ENCODE peak calls at places on chromosomes 2 and 18, in nine cellular contexts. One of them, this sample, is unnamed.

GRCh38 chr2:228828397-228828796 is 442.7 kb downstream of the PID1 start:
- DNase-seq in activated CD4-positive, CD25-positive, alpha-beta regulatory T cell: no peak
- DNase-seq in fibroblast of villous mesenchyme: no peak
- DNase-seq in GM03348: no peak
- DNase-seq in mucosa of descending colon: no peak
- DNase-seq in choroid plexus epithelial cell: no peak
- DNase-seq in right cardiac atrium: no peak
- DNase-seq in cardiac muscle cell: no peak
- DNase-seq in Kasumi-1: no peak
- DNase-seq in this sample: no peak

GRCh38 chr2:224025874-224026273 is 13.2 kb downstream of the SERPINE2 start:
- DNase-seq in cardiac muscle cell: no peak
- DNase-seq in fibroblast of villous mesenchyme: peak; percentile 18
- DNase-seq in activated CD4-positive, CD25-positive, alpha-beta regulatory T cell: peak; percentile 9
- DNase-seq in GM03348: no peak
- DNase-seq in right cardiac atrium: no peak
- DNase-seq in Kasumi-1: peak; percentile 94
- DNase-seq in mucosa of descending colon: no peak
- DNase-seq in choroid plexus epithelial cell: no peak
- DNase-seq in this sample: no peak

GRCh38 chr2:205130111-205130829 is 552.0 kb upstream of the NRP2 start:
- DNase-seq in cardiac muscle cell: no peak
- DNase-seq in fibroblast of villous mesenchyme: no peak
- DNase-seq in Kasumi-1: no peak
- DNase-seq in GM03348: peak; percentile 11
- DNase-seq in right cardiac atrium: no peak
- DNase-seq in choroid plexus epithelial cell: peak; percentile 8
- DNase-seq in activated CD4-positive, CD25-positive, alpha-beta regulatory T cell: no peak
- DNase-seq in mucosa of descending colon: no peak
- DNase-seq in this sample: no peak

GRCh38 chr2:11858883-11859282 is 112.5 kb downstream of the LPIN1 start:
- DNase-seq in Kasumi-1: peak; percentile 10
- DNase-seq in GM03348: no peak
- DNase-seq in right cardiac atrium: no peak
- DNase-seq in fibroblast of villous mesenchyme: no peak
- DNase-seq in activated CD4-positive, CD25-positive, alpha-beta regulatory T cell: no peak
- DNase-seq in choroid plexus epithelial cell: no peak
- DNase-seq in cardiac muscle cell: no peak
- DNase-seq in mucosa of descending colon: no peak
- DNase-seq in this sample: no peak

GRCh38 chr18:77899972-77900754 is 650.5 kb downstream of the GALR1 start:
- DNase-seq in fibroblast of villous mesenchyme: peak; percentile 5
- DNase-seq in activated CD4-positive, CD25-positive, alpha-beta regulatory T cell: peak; percentile 5
- DNase-seq in cardiac muscle cell: peak; percentile 81
- DNase-seq in Kasumi-1: peak; percentile 60
- DNase-seq in GM03348: peak; percentile 88
- DNase-seq in right cardiac atrium: peak; percentile 71
- DNase-seq in choroid plexus epithelial cell: peak; percentile 47
- DNase-seq in mucosa of descending colon: peak; percentile 39
- DNase-seq in this sample: peak; percentile 33

GRCh38 chr18:73987247-73987980 is 160.2 kb downstream of the FBXO15 start:
- DNase-seq in fibroblast of villous mesenchyme: no peak
- DNase-seq in mucosa of descending colon: no peak
- DNase-seq in GM03348: no peak
- DNase-seq in cardiac muscle cell: no peak
- DNase-seq in choroid plexus epithelial cell: peak; percentile 21
- DNase-seq in right cardiac atrium: no peak
- DNase-seq in activated CD4-positive, CD25-positive, alpha-beta regulatory T cell: no peak
- DNase-seq in Kasumi-1: no peak
- DNase-seq in this sample: no peak

GRCh38 chr18:13388586-13389490 is 170.3 kb downstream of the LDLRAD4 start:
- DNase-seq in mucosa of descending colon: no peak
- DNase-seq in cardiac muscle cell: no peak
- DNase-seq in activated CD4-positive, CD25-positive, alpha-beta regulatory T cell: no peak
- DNase-seq in choroid plexus epithelial cell: no peak
- DNase-seq in fibroblast of villous mesenchyme: no peak
- DNase-seq in GM03348: no peak
- DNase-seq in right cardiac atrium: no peak
- DNase-seq in Kasumi-1: no peak
- DNase-seq in this sample: no peak

GRCh38 chr2:43343573-43344304 is 117.3 kb upstream of the ZFP36L2 start:
- DNase-seq in cardiac muscle cell: peak; percentile 41
- DNase-seq in activated CD4-positive, CD25-positive, alpha-beta regulatory T cell: no peak
- DNase-seq in choroid plexus epithelial cell: peak; percentile 95
- DNase-seq in right cardiac atrium: peak; percentile 79
- DNase-seq in Kasumi-1: no peak
- DNase-seq in GM03348: peak; percentile 78
- DNase-seq in fibroblast of villous mesenchyme: peak; percentile 92
- DNase-seq in mucosa of descending colon: no peak
- DNase-seq in this sample: no peak

GRCh38 chr2:53036196-53036595 is 731.4 kb upstream of the CHAC2 start:
- DNase-seq in Kasumi-1: no peak
- DNase-seq in GM03348: peak; percentile 47
- DNase-seq in right cardiac atrium: no peak
- DNase-seq in cardiac muscle cell: no peak
- DNase-seq in fibroblast of villous mesenchyme: peak; percentile 86
- DNase-seq in choroid plexus epithelial cell: peak; percentile 25
- DNase-seq in mucosa of descending colon: no peak
- DNase-seq in activated CD4-positive, CD25-positive, alpha-beta regulatory T cell: no peak
- DNase-seq in this sample: no peak

GRCh38 chr2:170013802-170014551 is 164.0 kb upstream of the MYO3B start:
- DNase-seq in GM03348: no peak
- DNase-seq in Kasumi-1: no peak
- DNase-seq in activated CD4-positive, CD25-positive, alpha-beta regulatory T cell: no peak
- DNase-seq in choroid plexus epithelial cell: peak; percentile 30
- DNase-seq in mucosa of descending colon: no peak
- DNase-seq in cardiac muscle cell: peak; percentile 88
- DNase-seq in right cardiac atrium: no peak
- DNase-seq in fibroblast of villous mesenchyme: peak; percentile 53
- DNase-seq in this sample: no peak

GRCh38 chr2:132608222-132608795 is 61.7 kb downstream of the LYPD1 start:
- DNase-seq in choroid plexus epithelial cell: no peak
- DNase-seq in GM03348: no peak
- DNase-seq in mucosa of descending colon: no peak
- DNase-seq in Kasumi-1: no peak
- DNase-seq in fibroblast of villous mesenchyme: no peak
- DNase-seq in cardiac muscle cell: no peak
- DNase-seq in right cardiac atrium: no peak
- DNase-seq in activated CD4-positive, CD25-positive, alpha-beta regulatory T cell: no peak
- DNase-seq in this sample: no peak

GRCh38 chr2:232537499-232537898 is 2.0 kb upstream of the CHRNG start:
- DNase-seq in mucosa of descending colon: no peak
- DNase-seq in activated CD4-positive, CD25-positive, alpha-beta regulatory T cell: no peak
- DNase-seq in cardiac muscle cell: no peak
- DNase-seq in choroid plexus epithelial cell: no peak
- DNase-seq in GM03348: no peak
- DNase-seq in fibroblast of villous mesenchyme: no peak
- DNase-seq in right cardiac atrium: peak; percentile 69
- DNase-seq in Kasumi-1: no peak
- DNase-seq in this sample: no peak

GRCh38 chr2:186459009-186459408 is 27.1 kb upstream of the ZC3H15 start:
- DNase-seq in choroid plexus epithelial cell: peak; percentile 55
- DNase-seq in GM03348: no peak
- DNase-seq in activated CD4-positive, CD25-positive, alpha-beta regulatory T cell: no peak
- DNase-seq in mucosa of descending colon: no peak
- DNase-seq in Kasumi-1: peak; percentile 75
- DNase-seq in right cardiac atrium: no peak
- DNase-seq in fibroblast of villous mesenchyme: peak; percentile 15
- DNase-seq in cardiac muscle cell: no peak
- DNase-seq in this sample: no peak

GRCh38 chr2:29527947-29528346 is 393.4 kb downstream of the ALK start:
- DNase-seq in activated CD4-positive, CD25-positive, alpha-beta regulatory T cell: no peak
- DNase-seq in choroid plexus epithelial cell: peak; percentile 38
- DNase-seq in Kasumi-1: no peak
- DNase-seq in fibroblast of villous mesenchyme: no peak
- DNase-seq in mucosa of descending colon: no peak
- DNase-seq in cardiac muscle cell: peak; percentile 33
- DNase-seq in GM03348: no peak
- DNase-seq in right cardiac atrium: no peak
- DNase-seq in this sample: no peak

GRCh38 chr2:141925511-141925910 is 205.3 kb downstream of the LRP1B start:
- DNase-seq in fibroblast of villous mesenchyme: no peak
- DNase-seq in activated CD4-positive, CD25-positive, alpha-beta regulatory T cell: no peak
- DNase-seq in Kasumi-1: no peak
- DNase-seq in cardiac muscle cell: no peak
- DNase-seq in mucosa of descending colon: no peak
- DNase-seq in choroid plexus epithelial cell: no peak
- DNase-seq in GM03348: no peak
- DNase-seq in right cardiac atrium: no peak
- DNase-seq in this sample: no peak

GRCh38 chr2:34254272-34254882 is 655.3 kb upstream of the FAM98A start:
- DNase-seq in choroid plexus epithelial cell: no peak
- DNase-seq in activated CD4-positive, CD25-positive, alpha-beta regulatory T cell: no peak
- DNase-seq in Kasumi-1: no peak
- DNase-seq in GM03348: no peak
- DNase-seq in mucosa of descending colon: no peak
- DNase-seq in right cardiac atrium: no peak
- DNase-seq in fibroblast of villous mesenchyme: no peak
- DNase-seq in cardiac muscle cell: no peak
- DNase-seq in this sample: no peak

GRCh38 chr2:53880756-53881155 is 21.0 kb upstream of the GPR75 start:
- DNase-seq in right cardiac atrium: no peak
- DNase-seq in Kasumi-1: no peak
- DNase-seq in mucosa of descending colon: no peak
- DNase-seq in cardiac muscle cell: no peak
- DNase-seq in fibroblast of villous mesenchyme: peak; percentile 34
- DNase-seq in activated CD4-positive, CD25-positive, alpha-beta regulatory T cell: no peak
- DNase-seq in choroid plexus epithelial cell: peak; percentile 71
- DNase-seq in GM03348: peak; percentile 76
- DNase-seq in this sample: no peak

GRCh38 chr18:78754311-78755043 is 225.1 kb upstream of the SALL3 start:
- DNase-seq in right cardiac atrium: no peak
- DNase-seq in mucosa of descending colon: no peak
- DNase-seq in Kasumi-1: no peak
- DNase-seq in choroid plexus epithelial cell: no peak
- DNase-seq in GM03348: no peak
- DNase-seq in cardiac muscle cell: no peak
- DNase-seq in fibroblast of villous mesenchyme: no peak
- DNase-seq in activated CD4-positive, CD25-positive, alpha-beta regulatory T cell: no peak
- DNase-seq in this sample: no peak

GRCh38 chr2:15860760-15861159 is 79.6 kb upstream of the MYCN start:
- DNase-seq in Kasumi-1: no peak
- DNase-seq in choroid plexus epithelial cell: no peak
- DNase-seq in activated CD4-positive, CD25-positive, alpha-beta regulatory T cell: no peak
- DNase-seq in cardiac muscle cell: no peak
- DNase-seq in right cardiac atrium: no peak
- DNase-seq in mucosa of descending colon: no peak
- DNase-seq in fibroblast of villous mesenchyme: no peak
- DNase-seq in GM03348: no peak
- DNase-seq in this sample: no peak

GRCh38 chr2:230989731-230990130 is 6.2 kb upstream of the SPATA3 start:
- DNase-seq in mucosa of descending colon: no peak
- DNase-seq in cardiac muscle cell: no peak
- DNase-seq in GM03348: no peak
- DNase-seq in right cardiac atrium: no peak
- DNase-seq in Kasumi-1: no peak
- DNase-seq in activated CD4-positive, CD25-positive, alpha-beta regulatory T cell: no peak
- DNase-seq in choroid plexus epithelial cell: no peak
- DNase-seq in fibroblast of villous mesenchyme: no peak
- DNase-seq in this sample: no peak

GRCh38 chr2:113757059-113757657 is 716 bp upstream of the SLC35F5 start:
- DNase-seq in activated CD4-positive, CD25-positive, alpha-beta regulatory T cell: no peak
- DNase-seq in GM03348: no peak
- DNase-seq in cardiac muscle cell: no peak
- DNase-seq in fibroblast of villous mesenchyme: no peak
- DNase-seq in Kasumi-1: no peak
- DNase-seq in choroid plexus epithelial cell: no peak
- DNase-seq in mucosa of descending colon: peak; percentile 52
- DNase-seq in right cardiac atrium: no peak
- DNase-seq in this sample: peak; percentile 4

GRCh38 chr2:86280191-86280667 is 57.2 kb downstream of the REEP1 start:
- DNase-seq in right cardiac atrium: no peak
- DNase-seq in Kasumi-1: no peak
- DNase-seq in mucosa of descending colon: no peak
- DNase-seq in choroid plexus epithelial cell: no peak
- DNase-seq in activated CD4-positive, CD25-positive, alpha-beta regulatory T cell: no peak
- DNase-seq in GM03348: no peak
- DNase-seq in cardiac muscle cell: no peak
- DNase-seq in fibroblast of villous mesenchyme: no peak
- DNase-seq in this sample: no peak

GRCh38 chr2:119638891-119639539 is 40.0 kb upstream of the TMEM177 start:
- DNase-seq in Kasumi-1: no peak
- DNase-seq in choroid plexus epithelial cell: peak; percentile 85
- DNase-seq in right cardiac atrium: no peak
- DNase-seq in cardiac muscle cell: peak; percentile 55
- DNase-seq in activated CD4-positive, CD25-positive, alpha-beta regulatory T cell: no peak
- DNase-seq in mucosa of descending colon: no peak
- DNase-seq in GM03348: no peak
- DNase-seq in fibroblast of villous mesenchyme: no peak
- DNase-seq in this sample: no peak

GRCh38 chr2:127078028-127078427 is 28.9 kb downstream of the BIN1 start:
- DNase-seq in right cardiac atrium: no peak
- DNase-seq in fibroblast of villous mesenchyme: no peak
- DNase-seq in choroid plexus epithelial cell: no peak
- DNase-seq in mucosa of descending colon: no peak
- DNase-seq in activated CD4-positive, CD25-positive, alpha-beta regulatory T cell: no peak
- DNase-seq in GM03348: no peak
- DNase-seq in Kasumi-1: no peak
- DNase-seq in cardiac muscle cell: no peak
- DNase-seq in this sample: no peak

GRCh38 chr2:56587456-56587855 is 403.7 kb downstream of the CCDC85A start:
- DNase-seq in choroid plexus epithelial cell: no peak
- DNase-seq in cardiac muscle cell: no peak
- DNase-seq in mucosa of descending colon: no peak
- DNase-seq in activated CD4-positive, CD25-positive, alpha-beta regulatory T cell: no peak
- DNase-seq in GM03348: peak; percentile 9
- DNase-seq in right cardiac atrium: no peak
- DNase-seq in Kasumi-1: no peak
- DNase-seq in fibroblast of villous mesenchyme: peak; percentile 64
- DNase-seq in this sample: no peak

GRCh38 chr2:27807476-27807875 is 36.0 kb downstream of the MRPL33 start:
- DNase-seq in right cardiac atrium: no peak
- DNase-seq in cardiac muscle cell: peak; percentile 40
- DNase-seq in mucosa of descending colon: peak; percentile 58
- DNase-seq in choroid plexus epithelial cell: peak; percentile 61
- DNase-seq in Kasumi-1: peak; percentile 35
- DNase-seq in fibroblast of villous mesenchyme: peak; percentile 37
- DNase-seq in GM03348: peak; percentile 27
- DNase-seq in activated CD4-positive, CD25-positive, alpha-beta regulatory T cell: no peak
- DNase-seq in this sample: peak; percentile 62

GRCh38 chr2:171702781-171703556 is 15.7 kb downstream of the DYNC1I2 start:
- DNase-seq in choroid plexus epithelial cell: peak; percentile 32
- DNase-seq in GM03348: no peak
- DNase-seq in activated CD4-positive, CD25-positive, alpha-beta regulatory T cell: no peak
- DNase-seq in Kasumi-1: no peak
- DNase-seq in mucosa of descending colon: no peak
- DNase-seq in cardiac muscle cell: no peak
- DNase-seq in right cardiac atrium: no peak
- DNase-seq in fibroblast of villous mesenchyme: peak; percentile 47
- DNase-seq in this sample: no peak

GRCh38 chr18:44733069-44733753 is 52.5 kb downstream of the SETBP1 start:
- DNase-seq in Kasumi-1: peak; percentile 55
- DNase-seq in GM03348: peak; percentile 87
- DNase-seq in mucosa of descending colon: no peak
- DNase-seq in fibroblast of villous mesenchyme: peak; percentile 70
- DNase-seq in choroid plexus epithelial cell: peak; percentile 73
- DNase-seq in cardiac muscle cell: no peak
- DNase-seq in activated CD4-positive, CD25-positive, alpha-beta regulatory T cell: no peak
- DNase-seq in right cardiac atrium: no peak
- DNase-seq in this sample: peak; percentile 10

GRCh38 chr2:127081826-127082633 is 24.9 kb downstream of the BIN1 start:
- DNase-seq in choroid plexus epithelial cell: peak; percentile 40
- DNase-seq in cardiac muscle cell: no peak
- DNase-seq in GM03348: no peak
- DNase-seq in fibroblast of villous mesenchyme: peak; percentile 71
- DNase-seq in Kasumi-1: no peak
- DNase-seq in mucosa of descending colon: peak; percentile 73
- DNase-seq in activated CD4-positive, CD25-positive, alpha-beta regulatory T cell: peak; percentile 46
- DNase-seq in right cardiac atrium: no peak
- DNase-seq in this sample: no peak

GRCh38 chr2:74690571-74690970 is 36.5 kb downstream of the SEMA4F start:
- DNase-seq in Kasumi-1: peak; percentile 79
- DNase-seq in right cardiac atrium: no peak
- DNase-seq in mucosa of descending colon: no peak
- DNase-seq in GM03348: peak; percentile 80
- DNase-seq in fibroblast of villous mesenchyme: peak; percentile 77
- DNase-seq in cardiac muscle cell: peak; percentile 70
- DNase-seq in activated CD4-positive, CD25-positive, alpha-beta regulatory T cell: no peak
- DNase-seq in choroid plexus epithelial cell: peak; percentile 78
- DNase-seq in this sample: peak; percentile 70

GRCh38 chr2:6454286-6454990 is 411.3 kb downstream of the CMPK2 start:
- DNase-seq in activated CD4-positive, CD25-positive, alpha-beta regulatory T cell: no peak
- DNase-seq in right cardiac atrium: no peak
- DNase-seq in mucosa of descending colon: no peak
- DNase-seq in Kasumi-1: no peak
- DNase-seq in cardiac muscle cell: no peak
- DNase-seq in fibroblast of villous mesenchyme: peak; percentile 68
- DNase-seq in GM03348: no peak
- DNase-seq in choroid plexus epithelial cell: peak; percentile 1
- DNase-seq in this sample: no peak

This sample was measured in A549.